ENCODE peak calls at places on chromosomes 16 and 17, in six cellular contexts. O is adrenal gland, M is ovary, N is breast epithelium, A is K562, J is transverse colon. P is an unnamed sample.

GRCh38 chr17:10156579-10157488 is 41.6 kb downstream of the GAS7 start:
- DNase-seq in O (peak), N (peak), M (no peak), J (peak), A (no peak), P (peak)

GRCh38 chr16:61887903-61888302 is 148.3 kb downstream of the CDH8 start:
- DNase-seq in J (no peak), O (no peak), N (no peak), A (no peak), M (no peak), P (no peak)

GRCh38 chr17:57445051-57445450 is 188.7 kb downstream of the MSI2 start:
- DNase-seq in N (peak), A (no peak), J (no peak), M (no peak), O (no peak), P (no peak)

GRCh38 chr17:74288785-74289184 is 14.8 kb downstream of the DNAI2 start:
- DNase-seq in M (no peak), O (no peak), A (no peak), N (no peak), J (no peak), P (no peak)

GRCh38 chr16:84735846-84736586 is 36.2 kb downstream of the USP10 start:
- DNase-seq in N (no peak), J (peak), A (no peak), M (no peak), O (peak), P (no peak)

GRCh38 chr16:1642148-1642547 is 30.0 kb downstream of the CRAMP1 start:
- DNase-seq in N (no peak), J (no peak), M (no peak), A (no peak), O (no peak), P (no peak)

GRCh38 chr17:55641559-55642160 is 81.0 kb downstream of the TMEM100 start:
- DNase-seq in J (peak), M (peak), N (peak), O (peak), A (peak), P (no peak)

GRCh38 chr17:78838574-78839005 is 2.0 kb downstream of the USP36 start:
- DNase-seq in O (no peak), J (peak), N (no peak), A (peak), M (no peak), P (no peak)

GRCh38 chr17:34578016-34578415 is 1.4 kb upstream of the TMEM132E start:
- DNase-seq in M (no peak), J (no peak), A (no peak), O (no peak), N (no peak), P (no peak)

GRCh38 chr16:78425957-78426590 is 326.6 kb downstream of the WWOX start:
- DNase-seq in A (no peak), O (no peak), J (no peak), N (no peak), M (no peak), P (peak)

GRCh38 chr16:57892041-57892440 is 78.9 kb downstream of the CNGB1 start:
- DNase-seq in A (no peak), J (no peak), M (no peak), N (no peak), O (peak), P (no peak)

GRCh38 chr16:68339214-68339613 is 28.4 kb downstream of the PRMT7 start:
- DNase-seq in N (no peak), M (no peak), O (no peak), A (no peak), J (no peak), P (no peak)

GRCh38 chr17:75344664-75345063 is 55.4 kb upstream of the SLC25A19 start:
- DNase-seq in A (peak), J (no peak), N (no peak), O (no peak), M (no peak), P (no peak)

GRCh38 chr17:42459256-42459982 is 741 bp downstream of the ATP6V0A1 start:
- DNase-seq in O (peak), N (peak), A (peak), M (peak), J (peak), P (peak)

GRCh38 chr17:61128671-61129115 is 270.9 kb upstream of the TBX2 start:
- DNase-seq in J (no peak), M (no peak), O (no peak), A (no peak), N (no peak), P (no peak)

GRCh38 chr17:33582661-33583060 is 289.6 kb upstream of the ASIC2 start:
- DNase-seq in A (no peak), O (no peak), J (no peak), N (no peak), M (no peak), P (no peak)

GRCh38 chr17:11644265-11645212 is 46.3 kb downstream of the DNAH9 start:
- DNase-seq in O (peak), A (peak), M (peak), J (peak), N (peak), P (peak)

GRCh38 chr17:17350491-17351355 is 47.5 kb downstream of the NT5M start:
- DNase-seq in N (no peak), J (no peak), M (no peak), A (no peak), O (no peak), P (no peak)

GRCh38 chr17:6551909-6552768 is 4.2 kb downstream of the PITPNM3 start:
- DNase-seq in A (no peak), O (peak), J (peak), M (peak), N (peak), P (no peak)

GRCh38 chr16:61413026-61413425 is 623.2 kb downstream of the CDH8 start:
- DNase-seq in M (no peak), A (no peak), O (no peak), N (no peak), J (no peak), P (no peak)

GRCh38 chr17:58144801-58145200 is 3.4 kb upstream of the OR4D1 start:
- DNase-seq in J (no peak), M (no peak), O (no peak), A (no peak), N (no peak), P (no peak)

GRCh38 chr16:30902070-30902972 is 5.9 kb downstream of the CTF1 start:
- DNase-seq in A (peak), M (peak), N (peak), O (peak), J (peak), P (no peak)

GRCh38 chr16:50207652-50208051 is 54.5 kb downstream of the TENT4B start:
- DNase-seq in J (no peak), M (no peak), N (no peak), O (peak), A (no peak), P (no peak)

GRCh38 chr16:80369559-80369958 is 171.2 kb upstream of the DYNLRB2 start:
- DNase-seq in J (peak), A (no peak), M (peak), N (peak), O (no peak), P (peak)

GRCh38 chr17:32016231-32016630 is 9.0 kb downstream of the LRRC37B start:
- DNase-seq in O (no peak), J (no peak), M (no peak), N (no peak), A (no peak), P (no peak)

GRCh38 chr17:45130640-45131293 is 1.5 kb downstream of the PLCD3 start:
- DNase-seq in J (peak), O (no peak), A (no peak), M (no peak), N (no peak), P (no peak)

GRCh38 chr17:45131294-45131615 is 1.1 kb downstream of the PLCD3 start:
- DNase-seq in M (no peak), O (no peak), J (no peak), A (no peak), N (no peak), P (no peak)

GRCh38 chr17:45132302-45132568 is at the start of gene PLCD3:
- DNase-seq in M (no peak), O (no peak), A (peak), J (no peak), N (no peak), P (no peak)

GRCh38 chr17:45132569-45133463 is 501 bp upstream of the PLCD3 start:
- DNase-seq in A (peak), J (peak), N (peak), O (peak), M (peak), P (peak)

GRCh38 chr17:45131616-45132301 is 556 bp downstream of the PLCD3 start:
- DNase-seq in O (peak), J (peak), N (peak), A (peak), M (peak), P (no peak)
- TF ChIP-seq CTCF in O (peak), J (peak), N (peak), A (peak), M (peak), P (peak)

DNA sequence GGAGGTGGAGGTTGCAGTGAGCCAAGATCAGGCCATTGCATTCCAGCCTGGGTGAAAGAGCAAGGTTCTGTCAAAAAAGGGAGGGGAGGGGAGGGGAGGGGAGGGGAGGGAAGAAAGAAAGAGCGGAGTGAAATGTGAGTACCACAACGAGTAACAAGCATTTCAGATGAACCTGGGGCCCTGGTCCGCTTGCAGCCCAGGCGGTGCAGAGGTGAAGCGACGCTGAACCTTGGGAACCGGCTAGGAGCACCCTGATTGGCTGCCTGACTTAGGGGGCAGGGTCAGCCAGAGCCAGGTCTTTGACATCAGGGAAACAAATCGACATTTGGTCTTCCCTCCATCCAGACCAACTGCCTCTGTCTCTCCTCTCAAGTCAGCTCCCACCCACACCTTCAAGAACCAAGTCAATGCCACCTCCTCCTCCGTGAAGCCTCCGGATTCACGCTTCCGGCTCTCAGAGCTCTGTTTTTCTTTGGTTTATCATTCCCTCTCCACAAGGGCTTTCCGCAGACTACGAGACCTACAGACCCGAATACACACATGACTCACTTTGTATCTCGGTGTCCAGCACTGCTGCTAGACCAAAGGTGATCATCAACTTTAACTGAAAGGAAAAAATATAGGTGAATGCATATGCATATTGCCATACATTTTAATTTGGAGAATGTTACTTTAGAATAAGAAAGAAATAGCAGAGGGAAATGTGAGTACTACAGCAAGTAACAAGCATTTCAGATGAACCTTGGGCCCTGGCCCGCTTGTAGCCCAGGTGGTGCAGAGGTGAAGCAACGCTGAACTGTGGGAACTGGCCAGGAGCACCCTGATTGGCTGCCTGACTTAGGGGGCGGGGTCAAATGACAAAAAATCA is 19.3 kb downstream of the OR1F1 start:
- DNase-seq in A (peak), J (no peak), M (no peak), N (no peak), O (no peak), P (no peak)
- TF ChIP-seq POLR2A in A (no peak), J (no peak), M (no peak), N (no peak), O (no peak), P (no peak)

GRCh38 chr16:22813223-22813945 is 578 bp upstream of the HS3ST2 start:
- DNase-seq in M (no peak), A (peak), J (peak), N (no peak), O (peak), P (no peak)
- TF ChIP-seq CTCF in M (no peak), A (peak), J (peak), N (no peak), O (peak), P (peak)

GRCh38 chr17:46773676-46774075 is 44.8 kb downstream of the WNT3 start:
- DNase-seq in O (no peak), A (no peak), J (no peak), N (no peak), M (no peak), P (no peak)
- TF ChIP-seq POLR2A in O (no peak), A (no peak), J (no peak), N (no peak), M (no peak), P (no peak)

GRCh38 chr17:3845754-3846738 is at the start of gene NCBP3:
- DNase-seq in A (peak), J (peak), O (peak), M (peak), N (peak), P (peak)
- TF ChIP-seq CTCF in A (peak), J (peak), O (peak), M (peak), N (peak), P (peak)

DNA sequence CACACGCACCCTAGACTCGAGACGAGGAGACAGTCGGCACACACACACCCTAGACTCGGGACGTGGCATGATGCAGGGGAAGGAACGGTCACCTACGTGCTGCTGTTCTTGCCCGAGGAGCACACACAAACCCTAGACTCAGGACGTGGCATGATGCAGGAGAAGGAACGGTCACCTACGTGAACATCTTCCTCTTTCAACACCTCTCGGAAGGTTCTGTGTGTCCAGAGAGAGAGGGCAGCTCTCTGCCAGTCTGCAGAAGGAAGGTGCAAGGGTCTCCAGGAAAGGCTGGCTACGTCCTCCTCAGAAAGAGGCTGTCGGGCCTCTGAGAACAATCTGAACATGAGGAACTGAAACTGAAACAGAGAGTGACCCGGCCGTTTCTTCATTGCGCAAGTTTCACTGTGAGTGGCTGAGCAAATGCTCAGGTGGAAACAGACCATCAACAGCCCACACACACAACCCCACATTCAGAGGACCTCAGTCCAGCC is 43.4 kb downstream of the ZNF276 start:
- DNase-seq in O (peak), A (no peak), J (peak), M (no peak), N (peak), P (peak)
- TF ChIP-seq POLR2A in O (no peak), A (no peak), J (peak), M (no peak), N (no peak), P (no peak)